ENCODE peak calls at places on chromosomes 12 and 14, in nine cellular contexts. E is upper lobe of right lung, S is EL, Y is brain microvascular endothelial cell, R is AG04449, V is A549, L is T-helper 9 cell, J is Panc1, Z is B cell. O is an unnamed sample.

GRCh38 chr14:79809849-79810612 is 401.3 kb downstream of the DIO2 start:
- DNase-seq in L (no peak), Y (peak), R (no peak), E (no peak), S (peak), J (no peak), Z (no peak), V (peak), O (no peak)

GRCh38 chr14:91229743-91230200 is 14.7 kb downstream of the GPR68 start:
- DNase-seq in J (no peak), E (no peak), V (no peak), Z (peak), L (peak), S (peak), R (no peak), Y (peak), O (peak)

GRCh38 chr12:114925076-114925475 is 241.1 kb upstream of the TBX3 start:
- DNase-seq in J (no peak), V (no peak), L (no peak), Y (no peak), R (no peak), E (no peak), S (no peak), Z (no peak), O (no peak)

GRCh38 chr12:12564911-12565310 is 2.2 kb upstream of the DUSP16 start:
- DNase-seq in V (no peak), Z (no peak), S (no peak), J (no peak), R (no peak), L (no peak), Y (no peak), E (no peak), O (no peak)

GRCh38 chr14:94145902-94146527 is 16.6 kb upstream of the IFI27L2 start:
- DNase-seq in E (no peak), V (no peak), S (no peak), J (no peak), Z (no peak), R (no peak), L (no peak), Y (no peak), O (no peak)

GRCh38 chr14:38808734-38809455 is 294.1 kb downstream of the SEC23A start:
- DNase-seq in E (no peak), R (no peak), Y (no peak), J (no peak), S (no peak), Z (no peak), V (no peak), L (no peak), O (no peak)

GRCh38 chr12:109239179-109239578 is 69.9 kb downstream of the FOXN4 start:
- DNase-seq in R (no peak), S (no peak), J (no peak), E (no peak), Z (no peak), Y (no peak), L (no peak), V (no peak), O (no peak)

GRCh38 chr12:114692558-114693531 is 8.9 kb upstream of the TBX3 start:
- DNase-seq in Z (peak), V (no peak), Y (no peak), S (peak), L (no peak), J (no peak), R (no peak), E (no peak), O (no peak)

GRCh38 chr12:124481257-124481750 is 86.1 kb downstream of the NCOR2 start:
- DNase-seq in Z (no peak), S (no peak), L (no peak), Y (no peak), J (no peak), E (no peak), R (no peak), V (no peak), O (no peak)

GRCh38 chr14:82759691-82760090 is 1226.0 kb upstream of the SEL1L start:
- DNase-seq in R (no peak), E (no peak), J (no peak), L (no peak), S (no peak), Z (no peak), Y (no peak), V (no peak), O (no peak)

GRCh38 chr12:57112492-57113294 is 1.5 kb upstream of the STAT6 start:
- DNase-seq in V (no peak), L (no peak), E (no peak), R (no peak), Y (no peak), Z (no peak), S (no peak), J (peak), O (no peak)